ENCODE peak calls at places on chromosomes 7 and 10, in eight cellular contexts. F, E, A, Y, Z, R, U and K are unnamed samples.
A peak's percentile ranks its signal among the peaks of the same experiment; 100 is the strongest.

GRCh38 chr10:11863353-11864105 is 40.4 kb downstream of the PROSER2 start:
- ATAC-seq in F (no peak), E (no peak), A (no peak), Y (no peak), Z (no peak), R (no peak), U (no peak), K (no peak)

GRCh38 chr10:87952612-87953011 is 89.2 kb downstream of the PTEN start:
- ATAC-seq in F (no peak), E (no peak), A (no peak), Y (no peak), Z (no peak), R (no peak), U (no peak), K (no peak)

GRCh38 chr10:84447701-84448400 is 119.5 kb downstream of the CCSER2 start:
- ATAC-seq in F (no peak), E (no peak), A (no peak), Y (peak; percentile 39), Z (no peak), R (no peak), U (no peak), K (no peak)

GRCh38 chr7:148959726-148960125 is 68.6 kb downstream of the PDIA4 start:
- ATAC-seq in F (no peak), E (no peak), A (no peak), Y (no peak), Z (no peak), R (no peak), U (no peak), K (no peak)

GRCh38 chr10:94545277-94546057 is at the start of gene HELLS:
- ATAC-seq in F (peak; percentile 90), E (peak; percentile 77), A (peak; percentile 92), Y (peak; percentile 78), Z (peak; percentile 89), R (peak; percentile 85), U (peak; percentile 80), K (peak; percentile 80)

GRCh38 chr10:99731296-99732032 is 463 bp downstream of the COX15 start:
- ATAC-seq in F (peak; percentile 56), E (no peak), A (no peak), Y (peak; percentile 12), Z (peak; percentile 62), R (no peak), U (peak; percentile 51), K (no peak)

GRCh38 chr7:117862378-117862777 is 10.9 kb downstream of the CTTNBP2 start:
- ATAC-seq in F (no peak), E (no peak), A (no peak), Y (no peak), Z (no peak), R (no peak), U (no peak), K (no peak)

GRCh38 chr7:30796105-30796869 is 25.1 kb downstream of the MINDY4 start:
- ATAC-seq in F (no peak), E (peak; percentile 24), A (no peak), Y (no peak), Z (no peak), R (no peak), U (peak; percentile 53), K (no peak)

GRCh38 chr7:39617010-39617409 is 6.4 kb upstream of the RALA start:
- ATAC-seq in F (no peak), E (no peak), A (no peak), Y (no peak), Z (no peak), R (no peak), U (no peak), K (no peak)

GRCh38 chr7:74284781-74285259 is 4.4 kb upstream of the CLIP2 start:
- ATAC-seq in F (no peak), E (no peak), A (no peak), Y (no peak), Z (peak; percentile 70), R (no peak), U (no peak), K (no peak)

DNA sequence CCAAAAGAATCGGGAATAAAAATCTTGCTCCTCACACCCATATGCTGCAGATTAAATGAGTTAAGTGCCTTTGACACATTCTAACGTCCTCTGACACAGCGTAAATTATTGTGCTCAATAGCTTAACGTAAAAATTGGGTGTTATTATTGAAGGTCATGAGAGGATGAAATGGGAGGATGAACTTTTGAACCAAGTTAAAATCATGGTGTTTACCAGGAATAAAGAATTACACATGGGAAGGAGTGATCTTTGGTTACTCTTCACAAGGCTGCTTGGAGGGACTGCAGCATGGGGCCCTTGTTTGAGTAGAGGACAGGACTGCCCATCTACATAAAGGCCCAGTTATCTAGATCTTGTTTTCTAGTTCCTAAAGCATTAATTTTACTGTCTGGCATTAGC is 84.9 kb upstream of the PRR15 start:
- ATAC-seq in F (no peak), E (no peak), A (no peak), Y (no peak), Z (no peak), R (no peak), U (no peak), K (no peak)
- TF ChIP-seq CTCF in F (no peak), E (no peak), A (no peak), Y (no peak), Z (no peak), R (no peak), U (no peak), K (no peak)

GRCh38 chr7:17654940-17655339 is 285.4 kb downstream of the SNX13 start:
- ATAC-seq in F (no peak), E (no peak), A (no peak), Y (no peak), Z (no peak), R (no peak), U (no peak), K (no peak)

GRCh38 chr7:17663056-17663675 is 277.1 kb downstream of the SNX13 start:
- ATAC-seq in F (no peak), E (no peak), A (no peak), Y (no peak), Z (peak; percentile 51), R (peak; percentile 85), U (peak; percentile 61), K (peak; percentile 31)

GRCh38 chr7:17661982-17662585 is 278.2 kb downstream of the SNX13 start:
- ATAC-seq in F (no peak), E (no peak), A (no peak), Y (no peak), Z (no peak), R (no peak), U (peak; percentile 10), K (peak; percentile 26)

GRCh38 chr7:17660116-17660515 is 280.2 kb downstream of the SNX13 start:
- ATAC-seq in F (no peak), E (no peak), A (no peak), Y (no peak), Z (no peak), R (no peak), U (peak; percentile 44), K (no peak)

GRCh38 chr7:17659126-17659525 is 281.2 kb downstream of the SNX13 start:
- ATAC-seq in F (no peak), E (no peak), A (no peak), Y (no peak), Z (no peak), R (no peak), U (no peak), K (no peak)
- TF ChIP-seq CTCF in F (no peak), E (no peak), A (no peak), Y (no peak), Z (no peak), R (no peak), U (no peak), K (no peak)

DNA sequence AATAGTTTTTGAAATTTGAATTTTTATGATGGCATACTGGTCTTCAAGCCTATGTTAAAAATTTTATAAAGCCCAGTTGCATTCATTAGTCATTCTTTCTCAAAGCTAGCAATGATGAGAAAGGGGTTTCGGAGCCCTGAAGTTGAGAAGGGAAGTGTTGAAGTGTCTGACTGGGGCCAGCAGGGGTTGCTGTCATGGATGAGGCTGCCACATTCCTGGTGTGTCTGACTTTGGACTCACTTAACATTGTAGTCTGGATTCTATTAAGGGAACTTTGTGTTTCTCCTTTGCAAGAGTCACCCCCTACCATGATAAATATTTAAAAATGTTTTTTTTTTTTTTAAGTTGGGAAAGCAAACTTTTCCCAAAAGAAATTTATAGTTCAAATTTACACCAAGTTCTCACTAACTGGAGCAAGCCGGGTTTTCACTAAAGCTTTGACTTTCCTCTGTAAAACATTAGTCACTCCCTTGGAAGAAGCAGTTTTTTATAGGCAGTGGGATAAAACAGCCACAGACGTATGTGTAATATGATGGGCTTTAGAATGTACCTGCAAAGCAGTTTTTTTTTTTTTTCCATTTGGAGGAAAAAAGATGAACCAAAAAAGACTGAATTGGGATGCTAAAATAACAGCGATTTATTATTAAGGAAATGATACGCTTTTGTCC is 243.6 kb downstream of the TWIST1 start:
- ATAC-seq in F (peak; percentile 83), E (no peak), A (no peak), Y (no peak), Z (no peak), R (no peak), U (peak; percentile 62), K (no peak)
- TF ChIP-seq CTCF in F (peak; percentile 56), E (no peak), A (no peak), Y (no peak), Z (no peak), R (no peak), U (peak; percentile 34), K (no peak)

DNA sequence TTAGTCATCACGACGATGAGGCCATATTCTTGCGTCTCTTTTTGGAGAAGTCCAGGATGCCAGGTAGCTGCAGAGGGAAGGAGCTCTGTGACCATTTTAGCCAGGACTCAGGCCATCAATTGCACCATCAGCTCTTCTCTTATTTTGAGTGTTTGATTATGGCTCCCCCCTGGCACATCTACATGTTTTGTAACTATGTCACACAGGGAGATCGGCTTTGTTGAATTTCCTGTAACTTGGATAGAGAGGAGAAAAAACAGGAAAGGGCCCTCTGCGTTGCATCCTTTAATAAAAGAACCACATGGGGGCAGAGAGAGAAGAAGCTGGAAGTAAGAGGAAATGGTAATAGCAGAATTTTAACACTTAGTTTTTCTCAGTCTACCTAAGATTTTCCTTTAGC is 414.1 kb downstream of the LRMDA start:
- ATAC-seq in F (no peak), E (no peak), A (no peak), Y (no peak), Z (no peak), R (no peak), U (no peak), K (no peak)
- TF ChIP-seq CTCF in F (no peak), E (no peak), A (no peak), Y (no peak), Z (no peak), R (no peak), U (no peak), K (no peak)

DNA sequence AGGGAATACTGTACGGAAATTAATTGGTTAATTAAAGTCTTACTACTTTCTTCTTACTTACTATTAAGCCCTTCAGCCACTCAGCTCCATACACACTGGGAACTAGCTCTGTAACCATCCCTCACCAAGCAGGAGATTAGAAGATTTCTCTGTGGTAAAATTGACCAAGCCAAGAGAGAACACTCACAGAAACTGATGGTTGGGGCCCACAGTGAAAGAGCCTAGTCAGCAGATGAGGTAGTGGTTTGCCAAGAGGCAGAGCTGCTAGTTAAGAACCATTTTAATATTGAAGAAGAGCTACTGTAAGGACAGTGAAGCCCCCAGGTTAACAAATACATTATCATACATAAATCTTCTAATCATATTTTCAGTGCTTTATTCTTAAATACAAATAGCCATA is 21.8 kb upstream of the C10orf53 start:
- ATAC-seq in F (no peak), E (no peak), A (no peak), Y (no peak), Z (no peak), R (no peak), U (no peak), K (no peak)
- TF ChIP-seq CTCF in F (no peak), E (no peak), A (no peak), Y (no peak), Z (no peak), R (no peak), U (no peak), K (no peak)